ENCODE peak calls at places on chromosomes 12 and 14, in seven cellular contexts. One of them, this sample, is unnamed.

GRCh38 chr12:87254371-87255030 is 774.7 kb downstream of the C12orf50 start:
- DNase-seq in foreskin fibroblast: no peak
- DNase-seq in T-helper 1 cell: no peak
- DNase-seq in ecto neural progenitor cell: no peak
- DNase-seq in HEK293T: no peak
- DNase-seq in GM12865: no peak
- DNase-seq in stimulated activated CD4-positive, alpha-beta T cell treated with anti-CD3 and anti-CD28 coated beads, Interleukin-12 subunit alpha, Interleukin-12 subunit beta, amount 100 ng/mL, for 4 hours: no peak
- DNase-seq in this sample: no peak

GRCh38 chr12:83841620-83842019 is 1071.0 kb downstream of the SLC6A15 start:
- DNase-seq in foreskin fibroblast: peak; percentile 42
- DNase-seq in T-helper 1 cell: no peak
- DNase-seq in ecto neural progenitor cell: no peak
- DNase-seq in HEK293T: no peak
- DNase-seq in GM12865: no peak
- DNase-seq in stimulated activated CD4-positive, alpha-beta T cell treated with anti-CD3 and anti-CD28 coated beads, Interleukin-12 subunit alpha, Interleukin-12 subunit beta, amount 100 ng/mL, for 4 hours: no peak
- DNase-seq in this sample: no peak

GRCh38 chr14:68715032-68715924 is 77.6 kb downstream of the ZFP36L1 start:
- DNase-seq in foreskin fibroblast: peak; percentile 25
- DNase-seq in T-helper 1 cell: no peak
- DNase-seq in ecto neural progenitor cell: no peak
- DNase-seq in HEK293T: no peak
- DNase-seq in GM12865: no peak
- DNase-seq in stimulated activated CD4-positive, alpha-beta T cell treated with anti-CD3 and anti-CD28 coated beads, Interleukin-12 subunit alpha, Interleukin-12 subunit beta, amount 100 ng/mL, for 4 hours: no peak
- DNase-seq in this sample: no peak

GRCh38 chr14:77007975-77008421 is 20.5 kb downstream of the IRF2BPL start:
- DNase-seq in foreskin fibroblast: no peak
- DNase-seq in T-helper 1 cell: no peak
- DNase-seq in ecto neural progenitor cell: no peak
- DNase-seq in HEK293T: no peak
- DNase-seq in GM12865: no peak
- DNase-seq in stimulated activated CD4-positive, alpha-beta T cell treated with anti-CD3 and anti-CD28 coated beads, Interleukin-12 subunit alpha, Interleukin-12 subunit beta, amount 100 ng/mL, for 4 hours: no peak
- DNase-seq in this sample: no peak

GRCh38 chr14:99538275-99538674 is 57.1 kb downstream of the CCNK start:
- DNase-seq in foreskin fibroblast: no peak
- DNase-seq in T-helper 1 cell: no peak
- DNase-seq in ecto neural progenitor cell: no peak
- DNase-seq in HEK293T: no peak
- DNase-seq in GM12865: no peak
- DNase-seq in stimulated activated CD4-positive, alpha-beta T cell treated with anti-CD3 and anti-CD28 coated beads, Interleukin-12 subunit alpha, Interleukin-12 subunit beta, amount 100 ng/mL, for 4 hours: no peak
- DNase-seq in this sample: no peak

GRCh38 chr14:99944241-99944651 is 121.0 kb upstream of the EVL start:
- DNase-seq in foreskin fibroblast: no peak
- DNase-seq in T-helper 1 cell: no peak
- DNase-seq in ecto neural progenitor cell: no peak
- DNase-seq in HEK293T: no peak
- DNase-seq in GM12865: no peak
- DNase-seq in stimulated activated CD4-positive, alpha-beta T cell treated with anti-CD3 and anti-CD28 coated beads, Interleukin-12 subunit alpha, Interleukin-12 subunit beta, amount 100 ng/mL, for 4 hours: no peak
- DNase-seq in this sample: no peak

GRCh38 chr12:27682534-27682933 is 13.7 kb upstream of the REP15 start:
- DNase-seq in foreskin fibroblast: peak; percentile 27
- DNase-seq in T-helper 1 cell: no peak
- DNase-seq in ecto neural progenitor cell: no peak
- DNase-seq in HEK293T: no peak
- DNase-seq in GM12865: no peak
- DNase-seq in stimulated activated CD4-positive, alpha-beta T cell treated with anti-CD3 and anti-CD28 coated beads, Interleukin-12 subunit alpha, Interleukin-12 subunit beta, amount 100 ng/mL, for 4 hours: no peak
- DNase-seq in this sample: no peak

GRCh38 chr12:29041621-29042020 is 107.5 kb upstream of the FAR2 start:
- DNase-seq in foreskin fibroblast: peak; percentile 83
- DNase-seq in T-helper 1 cell: no peak
- DNase-seq in ecto neural progenitor cell: no peak
- DNase-seq in HEK293T: peak; percentile 19
- DNase-seq in GM12865: no peak
- DNase-seq in stimulated activated CD4-positive, alpha-beta T cell treated with anti-CD3 and anti-CD28 coated beads, Interleukin-12 subunit alpha, Interleukin-12 subunit beta, amount 100 ng/mL, for 4 hours: no peak
- DNase-seq in this sample: no peak

GRCh38 chr12:1644523-1645438 is 15.8 kb downstream of the WNT5B start:
- DNase-seq in foreskin fibroblast: peak; percentile 93
- DNase-seq in T-helper 1 cell: no peak
- DNase-seq in ecto neural progenitor cell: no peak
- DNase-seq in HEK293T: no peak
- DNase-seq in GM12865: no peak
- DNase-seq in stimulated activated CD4-positive, alpha-beta T cell treated with anti-CD3 and anti-CD28 coated beads, Interleukin-12 subunit alpha, Interleukin-12 subunit beta, amount 100 ng/mL, for 4 hours: no peak
- DNase-seq in this sample: no peak

GRCh38 chr14:100532916-100533630 is 54.1 kb downstream of the BEGAIN start:
- DNase-seq in foreskin fibroblast: peak; percentile 29
- DNase-seq in T-helper 1 cell: no peak
- DNase-seq in ecto neural progenitor cell: no peak
- DNase-seq in HEK293T: no peak
- DNase-seq in GM12865: no peak
- DNase-seq in stimulated activated CD4-positive, alpha-beta T cell treated with anti-CD3 and anti-CD28 coated beads, Interleukin-12 subunit alpha, Interleukin-12 subunit beta, amount 100 ng/mL, for 4 hours: no peak
- DNase-seq in this sample: no peak

GRCh38 chr12:28569698-28570411 is 379.6 kb downstream of the CCDC91 start:
- DNase-seq in foreskin fibroblast: peak; percentile 88
- DNase-seq in T-helper 1 cell: no peak
- DNase-seq in ecto neural progenitor cell: no peak
- DNase-seq in HEK293T: no peak
- DNase-seq in GM12865: no peak
- DNase-seq in stimulated activated CD4-positive, alpha-beta T cell treated with anti-CD3 and anti-CD28 coated beads, Interleukin-12 subunit alpha, Interleukin-12 subunit beta, amount 100 ng/mL, for 4 hours: no peak
- DNase-seq in this sample: no peak

GRCh38 chr14:67675219-67675582 is 769 bp upstream of the VTI1B start:
- DNase-seq in foreskin fibroblast: peak; percentile 14
- DNase-seq in T-helper 1 cell: no peak
- DNase-seq in ecto neural progenitor cell: no peak
- DNase-seq in HEK293T: no peak
- DNase-seq in GM12865: no peak
- DNase-seq in stimulated activated CD4-positive, alpha-beta T cell treated with anti-CD3 and anti-CD28 coated beads, Interleukin-12 subunit alpha, Interleukin-12 subunit beta, amount 100 ng/mL, for 4 hours: no peak
- DNase-seq in this sample: no peak

GRCh38 chr14:32013083-32013482 is 64.0 kb upstream of the ARHGAP5 start:
- DNase-seq in foreskin fibroblast: no peak
- DNase-seq in T-helper 1 cell: no peak
- DNase-seq in ecto neural progenitor cell: no peak
- DNase-seq in HEK293T: peak; percentile 53
- DNase-seq in GM12865: no peak
- DNase-seq in stimulated activated CD4-positive, alpha-beta T cell treated with anti-CD3 and anti-CD28 coated beads, Interleukin-12 subunit alpha, Interleukin-12 subunit beta, amount 100 ng/mL, for 4 hours: no peak
- DNase-seq in this sample: no peak

GRCh38 chr14:105025429-105025828 is 4.5 kb upstream of the CDCA4 start:
- DNase-seq in foreskin fibroblast: no peak
- DNase-seq in T-helper 1 cell: no peak
- DNase-seq in ecto neural progenitor cell: no peak
- DNase-seq in HEK293T: no peak
- DNase-seq in GM12865: no peak
- DNase-seq in stimulated activated CD4-positive, alpha-beta T cell treated with anti-CD3 and anti-CD28 coated beads, Interleukin-12 subunit alpha, Interleukin-12 subunit beta, amount 100 ng/mL, for 4 hours: no peak
- DNase-seq in this sample: no peak

GRCh38 chr12:24905431-24905830 is 43.5 kb downstream of the BCAT1 start:
- DNase-seq in foreskin fibroblast: peak; percentile 35
- DNase-seq in T-helper 1 cell: no peak
- DNase-seq in ecto neural progenitor cell: no peak
- DNase-seq in HEK293T: no peak
- DNase-seq in GM12865: no peak
- DNase-seq in stimulated activated CD4-positive, alpha-beta T cell treated with anti-CD3 and anti-CD28 coated beads, Interleukin-12 subunit alpha, Interleukin-12 subunit beta, amount 100 ng/mL, for 4 hours: no peak
- DNase-seq in this sample: no peak

GRCh38 chr12:51160814-51161459 is 12.0 kb downstream of the TFCP2 start:
- DNase-seq in foreskin fibroblast: peak; percentile 13
- DNase-seq in T-helper 1 cell: no peak
- DNase-seq in ecto neural progenitor cell: no peak
- DNase-seq in HEK293T: no peak
- DNase-seq in GM12865: no peak
- DNase-seq in stimulated activated CD4-positive, alpha-beta T cell treated with anti-CD3 and anti-CD28 coated beads, Interleukin-12 subunit alpha, Interleukin-12 subunit beta, amount 100 ng/mL, for 4 hours: no peak
- DNase-seq in this sample: no peak

GRCh38 chr14:77076118-77076631 is 21.9 kb upstream of the CIPC start:
- DNase-seq in foreskin fibroblast: peak; percentile 76
- DNase-seq in T-helper 1 cell: no peak
- DNase-seq in ecto neural progenitor cell: no peak
- DNase-seq in HEK293T: no peak
- DNase-seq in GM12865: no peak
- DNase-seq in stimulated activated CD4-positive, alpha-beta T cell treated with anti-CD3 and anti-CD28 coated beads, Interleukin-12 subunit alpha, Interleukin-12 subunit beta, amount 100 ng/mL, for 4 hours: no peak
- DNase-seq in this sample: no peak

GRCh38 chr12:115895247-115895646 is 382.2 kb downstream of the MED13L start:
- DNase-seq in foreskin fibroblast: peak; percentile 25
- DNase-seq in T-helper 1 cell: no peak
- DNase-seq in ecto neural progenitor cell: no peak
- DNase-seq in HEK293T: peak; percentile 37
- DNase-seq in GM12865: no peak
- DNase-seq in stimulated activated CD4-positive, alpha-beta T cell treated with anti-CD3 and anti-CD28 coated beads, Interleukin-12 subunit alpha, Interleukin-12 subunit beta, amount 100 ng/mL, for 4 hours: no peak
- DNase-seq in this sample: no peak

GRCh38 chr12:52223411-52224039 is 9.5 kb upstream of the KRT7 start:
- DNase-seq in foreskin fibroblast: peak; percentile 68
- DNase-seq in T-helper 1 cell: no peak
- DNase-seq in ecto neural progenitor cell: no peak
- DNase-seq in HEK293T: no peak
- DNase-seq in GM12865: no peak
- DNase-seq in stimulated activated CD4-positive, alpha-beta T cell treated with anti-CD3 and anti-CD28 coated beads, Interleukin-12 subunit alpha, Interleukin-12 subunit beta, amount 100 ng/mL, for 4 hours: no peak
- DNase-seq in this sample: no peak

GRCh38 chr12:48985901-48986300 is 7.8 kb downstream of the WNT1 start:
- DNase-seq in foreskin fibroblast: no peak
- DNase-seq in T-helper 1 cell: no peak
- DNase-seq in ecto neural progenitor cell: peak; percentile 63
- DNase-seq in HEK293T: no peak
- DNase-seq in GM12865: no peak
- DNase-seq in stimulated activated CD4-positive, alpha-beta T cell treated with anti-CD3 and anti-CD28 coated beads, Interleukin-12 subunit alpha, Interleukin-12 subunit beta, amount 100 ng/mL, for 4 hours: no peak
- DNase-seq in this sample: no peak

GRCh38 chr14:78950654-78951053 is 780.5 kb downstream of the NRXN3 start:
- DNase-seq in foreskin fibroblast: peak; percentile 26
- DNase-seq in T-helper 1 cell: no peak
- DNase-seq in ecto neural progenitor cell: no peak
- DNase-seq in HEK293T: no peak
- DNase-seq in GM12865: no peak
- DNase-seq in stimulated activated CD4-positive, alpha-beta T cell treated with anti-CD3 and anti-CD28 coated beads, Interleukin-12 subunit alpha, Interleukin-12 subunit beta, amount 100 ng/mL, for 4 hours: no peak
- DNase-seq in this sample: no peak

GRCh38 chr12:121872546-121873223 is 14.0 kb upstream of the HPD start:
- DNase-seq in foreskin fibroblast: peak; percentile 99
- DNase-seq in T-helper 1 cell: no peak
- DNase-seq in ecto neural progenitor cell: no peak
- DNase-seq in HEK293T: no peak
- DNase-seq in GM12865: no peak
- DNase-seq in stimulated activated CD4-positive, alpha-beta T cell treated with anti-CD3 and anti-CD28 coated beads, Interleukin-12 subunit alpha, Interleukin-12 subunit beta, amount 100 ng/mL, for 4 hours: no peak
- DNase-seq in this sample: no peak

GRCh38 chr14:103683139-103683538 is 32.1 kb downstream of the XRCC3 start:
- DNase-seq in foreskin fibroblast: no peak
- DNase-seq in T-helper 1 cell: no peak
- DNase-seq in ecto neural progenitor cell: no peak
- DNase-seq in HEK293T: no peak
- DNase-seq in GM12865: no peak
- DNase-seq in stimulated activated CD4-positive, alpha-beta T cell treated with anti-CD3 and anti-CD28 coated beads, Interleukin-12 subunit alpha, Interleukin-12 subunit beta, amount 100 ng/mL, for 4 hours: no peak
- DNase-seq in this sample: no peak

GRCh38 chr14:22920697-22921096 is 1.7 kb upstream of the RBM23 start:
- DNase-seq in foreskin fibroblast: no peak
- DNase-seq in T-helper 1 cell: no peak
- DNase-seq in ecto neural progenitor cell: no peak
- DNase-seq in HEK293T: no peak
- DNase-seq in GM12865: no peak
- DNase-seq in stimulated activated CD4-positive, alpha-beta T cell treated with anti-CD3 and anti-CD28 coated beads, Interleukin-12 subunit alpha, Interleukin-12 subunit beta, amount 100 ng/mL, for 4 hours: no peak
- DNase-seq in this sample: no peak

GRCh38 chr12:52277486-52278245 is 3.2 kb downstream of the KRT86 start:
- DNase-seq in foreskin fibroblast: no peak
- DNase-seq in T-helper 1 cell: no peak
- DNase-seq in ecto neural progenitor cell: no peak
- DNase-seq in HEK293T: no peak
- DNase-seq in GM12865: no peak
- DNase-seq in stimulated activated CD4-positive, alpha-beta T cell treated with anti-CD3 and anti-CD28 coated beads, Interleukin-12 subunit alpha, Interleukin-12 subunit beta, amount 100 ng/mL, for 4 hours: no peak
- DNase-seq in this sample: no peak

GRCh38 chr12:67482751-67483661 is 165.5 kb upstream of the DYRK2 start:
- DNase-seq in foreskin fibroblast: peak; percentile 49
- DNase-seq in T-helper 1 cell: peak; percentile 64
- DNase-seq in ecto neural progenitor cell: no peak
- DNase-seq in HEK293T: no peak
- DNase-seq in GM12865: peak; percentile 93
- DNase-seq in stimulated activated CD4-positive, alpha-beta T cell treated with anti-CD3 and anti-CD28 coated beads, Interleukin-12 subunit alpha, Interleukin-12 subunit beta, amount 100 ng/mL, for 4 hours: peak; percentile 36
- DNase-seq in this sample: peak; percentile 36

GRCh38 chr14:104084251-104085002 is 1.1 kb upstream of the ASPG start:
- DNase-seq in foreskin fibroblast: no peak
- DNase-seq in T-helper 1 cell: no peak
- DNase-seq in ecto neural progenitor cell: no peak
- DNase-seq in HEK293T: no peak
- DNase-seq in GM12865: no peak
- DNase-seq in stimulated activated CD4-positive, alpha-beta T cell treated with anti-CD3 and anti-CD28 coated beads, Interleukin-12 subunit alpha, Interleukin-12 subunit beta, amount 100 ng/mL, for 4 hours: no peak
- DNase-seq in this sample: no peak

GRCh38 chr12:117481470-117481869 is 120.0 kb upstream of the NOS1 start:
- DNase-seq in foreskin fibroblast: no peak
- DNase-seq in T-helper 1 cell: no peak
- DNase-seq in ecto neural progenitor cell: no peak
- DNase-seq in HEK293T: no peak
- DNase-seq in GM12865: no peak
- DNase-seq in stimulated activated CD4-positive, alpha-beta T cell treated with anti-CD3 and anti-CD28 coated beads, Interleukin-12 subunit alpha, Interleukin-12 subunit beta, amount 100 ng/mL, for 4 hours: no peak
- DNase-seq in this sample: no peak

GRCh38 chr12:23484238-23484637 is 465.2 kb downstream of the SOX5 start:
- DNase-seq in foreskin fibroblast: no peak
- DNase-seq in T-helper 1 cell: no peak
- DNase-seq in ecto neural progenitor cell: no peak
- DNase-seq in HEK293T: no peak
- DNase-seq in GM12865: no peak
- DNase-seq in stimulated activated CD4-positive, alpha-beta T cell treated with anti-CD3 and anti-CD28 coated beads, Interleukin-12 subunit alpha, Interleukin-12 subunit beta, amount 100 ng/mL, for 4 hours: no peak
- DNase-seq in this sample: no peak

GRCh38 chr12:122137681-122138080 is 36.3 kb downstream of the IL31 start:
- DNase-seq in foreskin fibroblast: no peak
- DNase-seq in T-helper 1 cell: no peak
- DNase-seq in ecto neural progenitor cell: peak; percentile 64
- DNase-seq in HEK293T: no peak
- DNase-seq in GM12865: no peak
- DNase-seq in stimulated activated CD4-positive, alpha-beta T cell treated with anti-CD3 and anti-CD28 coated beads, Interleukin-12 subunit alpha, Interleukin-12 subunit beta, amount 100 ng/mL, for 4 hours: no peak
- DNase-seq in this sample: no peak

GRCh38 chr12:93766802-93767523 is 89.8 kb downstream of the CRADD start:
- DNase-seq in foreskin fibroblast: peak; percentile 88
- DNase-seq in T-helper 1 cell: no peak
- DNase-seq in ecto neural progenitor cell: no peak
- DNase-seq in HEK293T: peak; percentile 34
- DNase-seq in GM12865: peak; percentile 42
- DNase-seq in stimulated activated CD4-positive, alpha-beta T cell treated with anti-CD3 and anti-CD28 coated beads, Interleukin-12 subunit alpha, Interleukin-12 subunit beta, amount 100 ng/mL, for 4 hours: no peak
- DNase-seq in this sample: no peak

GRCh38 chr12:107847430-107847829 is 72.9 kb downstream of the ASCL4 start:
- DNase-seq in foreskin fibroblast: peak; percentile 2
- DNase-seq in T-helper 1 cell: no peak
- DNase-seq in ecto neural progenitor cell: no peak
- DNase-seq in HEK293T: no peak
- DNase-seq in GM12865: no peak
- DNase-seq in stimulated activated CD4-positive, alpha-beta T cell treated with anti-CD3 and anti-CD28 coated beads, Interleukin-12 subunit alpha, Interleukin-12 subunit beta, amount 100 ng/mL, for 4 hours: no peak
- DNase-seq in this sample: no peak

GRCh38 chr12:57152408-57153038 is 5.1 kb upstream of the LRP1-AS start:
- DNase-seq in foreskin fibroblast: peak; percentile 77
- DNase-seq in T-helper 1 cell: no peak
- DNase-seq in ecto neural progenitor cell: no peak
- DNase-seq in HEK293T: no peak
- DNase-seq in GM12865: no peak
- DNase-seq in stimulated activated CD4-positive, alpha-beta T cell treated with anti-CD3 and anti-CD28 coated beads, Interleukin-12 subunit alpha, Interleukin-12 subunit beta, amount 100 ng/mL, for 4 hours: no peak
- DNase-seq in this sample: no peak

GRCh38 chr14:68784298-68784910 is 8.5 kb downstream of the ZFP36L1 start:
- DNase-seq in foreskin fibroblast: peak; percentile 69
- DNase-seq in T-helper 1 cell: no peak
- DNase-seq in ecto neural progenitor cell: peak; percentile 40
- DNase-seq in HEK293T: no peak
- DNase-seq in GM12865: peak; percentile 53
- DNase-seq in stimulated activated CD4-positive, alpha-beta T cell treated with anti-CD3 and anti-CD28 coated beads, Interleukin-12 subunit alpha, Interleukin-12 subunit beta, amount 100 ng/mL, for 4 hours: no peak
- DNase-seq in this sample: no peak

This sample was measured in stimulated activated naive CD4-positive, alpha-beta T cell treated with Interleukin-2 at 50 U/mL for 16 hours.